ENCODE peak calls at places on chromosomes 2 and 18, in five cellular contexts. One of them, this sample, is unnamed.

GRCh38 chr2:102048465-102048864 is 56.7 kb downstream of the IL1R2 start:
- DNase-seq in HCT116: no peak
- DNase-seq in GM12878: no peak
- DNase-seq in K562: no peak
- DNase-seq in SK-N-SH: no peak
- DNase-seq in this sample: no peak

GRCh38 chr2:177161741-177162440 is 50.7 kb upstream of the HNRNPA3 start:
- DNase-seq in SK-N-SH: peak
- DNase-seq in K562: peak
- DNase-seq in GM12878: no peak
- DNase-seq in HCT116: no peak
- DNase-seq in this sample: no peak

GRCh38 chr2:64406407-64406774 is 47.6 kb upstream of the LGALSL start:
- DNase-seq in SK-N-SH: no peak
- DNase-seq in HCT116: no peak
- DNase-seq in K562: no peak
- DNase-seq in GM12878: no peak
- DNase-seq in this sample: peak

GRCh38 chr2:144517825-144518699 is 1.9 kb downstream of the ZEB2 start:
- DNase-seq in GM12878: no peak
- DNase-seq in SK-N-SH: no peak
- DNase-seq in HCT116: no peak
- DNase-seq in K562: no peak
- DNase-seq in this sample: no peak

GRCh38 chr2:3672861-3673670 is 15.1 kb downstream of the ALLC start:
- DNase-seq in SK-N-SH: peak
- DNase-seq in GM12878: no peak
- DNase-seq in HCT116: no peak
- DNase-seq in K562: no peak
- DNase-seq in this sample: no peak

GRCh38 chr2:120719471-120719870 is 16.2 kb upstream of the GLI2 start:
- DNase-seq in HCT116: no peak
- DNase-seq in GM12878: no peak
- DNase-seq in SK-N-SH: no peak
- DNase-seq in K562: no peak
- DNase-seq in this sample: no peak

GRCh38 chr2:112268547-112268946 is 6.8 kb upstream of the ZC3H6 start:
- DNase-seq in K562: no peak
- DNase-seq in SK-N-SH: no peak
- DNase-seq in GM12878: no peak
- DNase-seq in HCT116: no peak
- DNase-seq in this sample: no peak

GRCh38 chr2:84449711-84450110 is 9.4 kb downstream of the SUCLG1 start:
- DNase-seq in HCT116: no peak
- DNase-seq in K562: no peak
- DNase-seq in GM12878: no peak
- DNase-seq in SK-N-SH: no peak
- DNase-seq in this sample: no peak

GRCh38 chr18:54359233-54359632 is 1.5 kb downstream of the C18orf54 start:
- DNase-seq in GM12878: no peak
- DNase-seq in SK-N-SH: no peak
- DNase-seq in HCT116: no peak
- DNase-seq in K562: no peak
- DNase-seq in this sample: no peak

GRCh38 chr2:133360190-133360589 is 208.1 kb downstream of the NCKAP5 start:
- DNase-seq in SK-N-SH: no peak
- DNase-seq in K562: no peak
- DNase-seq in GM12878: peak
- DNase-seq in HCT116: no peak
- DNase-seq in this sample: no peak

GRCh38 chr2:37583867-37584266 is 87.6 kb downstream of the CDC42EP3 start:
- DNase-seq in HCT116: no peak
- DNase-seq in K562: no peak
- DNase-seq in SK-N-SH: no peak
- DNase-seq in GM12878: no peak
- DNase-seq in this sample: no peak

GRCh38 chr2:64751286-64752260 is 97.9 kb upstream of the SERTAD2 start:
- DNase-seq in K562: peak
- DNase-seq in HCT116: peak
- DNase-seq in SK-N-SH: peak
- DNase-seq in GM12878: no peak
- DNase-seq in this sample: peak

GRCh38 chr2:65557616-65558573 is 125.5 kb upstream of the SPRED2 start:
- DNase-seq in K562: no peak
- DNase-seq in HCT116: no peak
- DNase-seq in SK-N-SH: no peak
- DNase-seq in GM12878: no peak
- DNase-seq in this sample: no peak

GRCh38 chr2:240564571-240565266 is 3.6 kb upstream of the RNPEPL1 start:
- DNase-seq in HCT116: no peak
- DNase-seq in SK-N-SH: no peak
- DNase-seq in GM12878: no peak
- DNase-seq in K562: no peak
- DNase-seq in this sample: no peak

GRCh38 chr2:79512442-79513401 is at the start of gene CTNNA2:
- DNase-seq in SK-N-SH: peak
- DNase-seq in HCT116: no peak
- DNase-seq in GM12878: no peak
- DNase-seq in K562: peak
- DNase-seq in this sample: peak

GRCh38 chr18:12657048-12657848 is 659 bp downstream of the SPIRE1 start:
- DNase-seq in HCT116: no peak
- DNase-seq in GM12878: no peak
- DNase-seq in K562: peak
- DNase-seq in SK-N-SH: peak
- DNase-seq in this sample: no peak

GRCh38 chr2:16218651-16219050 is 278.3 kb downstream of the MYCN start:
- DNase-seq in HCT116: peak
- DNase-seq in SK-N-SH: peak
- DNase-seq in GM12878: no peak
- DNase-seq in K562: peak
- DNase-seq in this sample: peak

GRCh38 chr2:229431331-229431954 is 160.4 kb upstream of the PID1 start:
- DNase-seq in GM12878: no peak
- DNase-seq in K562: peak
- DNase-seq in HCT116: peak
- DNase-seq in SK-N-SH: peak
- DNase-seq in this sample: peak

GRCh38 chr18:49886891-49887764 is 73.8 kb upstream of the ACAA2 start:
- DNase-seq in GM12878: no peak
- DNase-seq in HCT116: peak
- DNase-seq in K562: no peak
- DNase-seq in SK-N-SH: no peak
- DNase-seq in this sample: no peak

GRCh38 chr2:140451324-140451723 is 1671.1 kb upstream of the NXPH2 start:
- DNase-seq in K562: no peak
- DNase-seq in HCT116: no peak
- DNase-seq in SK-N-SH: no peak
- DNase-seq in GM12878: no peak
- DNase-seq in this sample: no peak
- TF ChIP-seq ZBTB33 in K562: no peak
- TF ChIP-seq ZBTB33 in HCT116: no peak
- TF ChIP-seq ZBTB33 in SK-N-SH: no peak
- TF ChIP-seq ZBTB33 in GM12878: no peak
- TF ChIP-seq ZBTB33 in this sample: no peak

DNA sequence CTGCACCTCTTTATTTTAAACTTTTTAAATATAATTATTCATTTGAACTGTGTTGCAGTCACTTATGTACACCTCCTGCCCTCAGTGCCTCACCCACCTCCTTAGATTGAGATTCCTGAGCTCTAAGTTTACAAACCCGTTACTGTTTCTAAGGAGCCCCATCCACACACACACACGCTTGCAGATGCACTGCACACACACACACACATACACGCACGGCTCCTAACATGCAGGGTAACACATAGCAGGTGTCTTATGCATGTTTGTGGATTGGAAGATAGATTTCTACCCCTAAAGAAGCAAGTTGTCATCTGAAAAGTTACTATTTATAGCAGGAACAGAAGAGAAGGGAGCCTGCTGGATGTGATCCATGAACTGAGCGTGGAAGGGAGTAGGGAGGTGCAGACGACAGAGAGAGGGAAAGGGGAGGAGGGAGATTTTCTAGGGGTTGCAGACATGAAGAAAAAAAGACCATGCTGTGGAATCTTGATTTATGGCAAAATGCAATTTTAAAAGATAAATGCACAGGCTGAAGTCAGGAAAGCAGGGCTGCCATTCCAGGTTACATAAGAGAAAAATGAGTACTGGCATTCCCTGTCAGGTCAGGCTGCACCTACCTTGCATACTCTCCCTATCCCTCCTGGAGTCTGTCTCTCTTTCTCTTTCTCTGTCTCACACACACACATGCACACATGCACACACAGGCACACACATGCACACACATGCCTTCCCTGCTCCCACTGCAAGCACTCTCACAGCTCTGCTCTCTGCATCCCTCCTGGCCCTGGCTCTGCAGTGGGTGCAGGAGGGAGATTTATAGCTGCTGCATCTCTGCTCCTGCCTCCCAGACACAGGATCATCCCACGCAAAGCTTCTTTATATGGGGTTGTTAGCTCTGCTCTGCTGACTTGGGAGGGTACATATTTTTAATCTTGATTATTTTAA is 192.6 kb upstream of the MYT1L start:
- DNase-seq in SK-N-SH: no peak
- DNase-seq in K562: no peak
- DNase-seq in HCT116: no peak
- DNase-seq in GM12878: no peak
- DNase-seq in this sample: no peak
- TF ChIP-seq ZBTB33 in SK-N-SH: no peak
- TF ChIP-seq ZBTB33 in K562: no peak
- TF ChIP-seq ZBTB33 in HCT116: no peak
- TF ChIP-seq ZBTB33 in GM12878: no peak
- TF ChIP-seq ZBTB33 in this sample: no peak

GRCh38 chr2:226758886-226759660 is 40.5 kb downstream of the IRS1 start:
- DNase-seq in SK-N-SH: no peak
- DNase-seq in K562: no peak
- DNase-seq in GM12878: no peak
- DNase-seq in HCT116: peak
- DNase-seq in this sample: no peak

GRCh38 chr2:226759768-226760167 is 39.9 kb downstream of the IRS1 start:
- DNase-seq in K562: no peak
- DNase-seq in SK-N-SH: no peak
- DNase-seq in GM12878: no peak
- DNase-seq in HCT116: no peak
- DNase-seq in this sample: no peak

GRCh38 chr2:226761195-226761583 is 38.4 kb downstream of the IRS1 start:
- DNase-seq in GM12878: no peak
- DNase-seq in K562: no peak
- DNase-seq in HCT116: no peak
- DNase-seq in SK-N-SH: no peak
- DNase-seq in this sample: no peak

GRCh38 chr2:226763320-226763719 is 36.3 kb downstream of the IRS1 start:
- DNase-seq in K562: no peak
- DNase-seq in SK-N-SH: no peak
- DNase-seq in HCT116: no peak
- DNase-seq in GM12878: no peak
- DNase-seq in this sample: no peak

GRCh38 chr2:226760412-226761194 is 39.0 kb downstream of the IRS1 start:
- DNase-seq in K562: no peak
- DNase-seq in GM12878: no peak
- DNase-seq in SK-N-SH: no peak
- DNase-seq in HCT116: peak
- DNase-seq in this sample: peak
- TF ChIP-seq ZBTB33 in K562: no peak
- TF ChIP-seq ZBTB33 in GM12878: no peak
- TF ChIP-seq ZBTB33 in SK-N-SH: peak
- TF ChIP-seq ZBTB33 in HCT116: no peak
- TF ChIP-seq ZBTB33 in this sample: peak

GRCh38 chr2:150052457-150052856 is 435.0 kb downstream of the RND3 start:
- DNase-seq in K562: no peak
- DNase-seq in SK-N-SH: no peak
- DNase-seq in GM12878: no peak
- DNase-seq in HCT116: no peak
- DNase-seq in this sample: no peak

GRCh38 chr2:150051004-150051403 is 436.5 kb downstream of the RND3 start:
- DNase-seq in SK-N-SH: no peak
- DNase-seq in GM12878: no peak
- DNase-seq in HCT116: no peak
- DNase-seq in K562: no peak
- DNase-seq in this sample: no peak

GRCh38 chr2:150045601-150046000 is 441.9 kb downstream of the RND3 start:
- DNase-seq in K562: no peak
- DNase-seq in GM12878: no peak
- DNase-seq in SK-N-SH: no peak
- DNase-seq in HCT116: no peak
- DNase-seq in this sample: no peak

GRCh38 chr2:150046211-150046610 is 441.3 kb downstream of the RND3 start:
- DNase-seq in SK-N-SH: no peak
- DNase-seq in HCT116: no peak
- DNase-seq in GM12878: no peak
- DNase-seq in K562: no peak
- DNase-seq in this sample: no peak

DNA sequence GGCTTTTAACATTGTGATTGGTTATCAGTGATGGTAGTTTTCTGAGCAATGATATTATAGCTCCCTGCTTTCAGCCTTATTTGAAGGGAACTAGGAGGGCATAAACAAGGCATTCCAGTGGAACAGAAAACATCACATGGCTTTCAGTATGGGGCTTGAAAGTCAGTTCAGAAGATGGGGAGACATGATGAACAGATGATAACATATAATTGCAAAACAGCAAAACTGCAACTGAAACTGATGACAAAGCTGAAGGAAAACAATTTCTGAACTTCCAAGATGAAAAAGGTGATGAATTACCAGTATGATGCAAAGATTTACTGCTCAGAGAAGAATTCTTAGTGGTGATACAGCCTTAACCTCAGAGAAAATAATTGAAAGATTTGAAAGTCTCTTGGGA is 439.7 kb downstream of the RND3 start:
- DNase-seq in HCT116: no peak
- DNase-seq in GM12878: no peak
- DNase-seq in K562: no peak
- DNase-seq in SK-N-SH: no peak
- DNase-seq in this sample: no peak
- TF ChIP-seq ZBTB33 in HCT116: no peak
- TF ChIP-seq ZBTB33 in GM12878: no peak
- TF ChIP-seq ZBTB33 in K562: no peak
- TF ChIP-seq ZBTB33 in SK-N-SH: no peak
- TF ChIP-seq ZBTB33 in this sample: no peak

DNA sequence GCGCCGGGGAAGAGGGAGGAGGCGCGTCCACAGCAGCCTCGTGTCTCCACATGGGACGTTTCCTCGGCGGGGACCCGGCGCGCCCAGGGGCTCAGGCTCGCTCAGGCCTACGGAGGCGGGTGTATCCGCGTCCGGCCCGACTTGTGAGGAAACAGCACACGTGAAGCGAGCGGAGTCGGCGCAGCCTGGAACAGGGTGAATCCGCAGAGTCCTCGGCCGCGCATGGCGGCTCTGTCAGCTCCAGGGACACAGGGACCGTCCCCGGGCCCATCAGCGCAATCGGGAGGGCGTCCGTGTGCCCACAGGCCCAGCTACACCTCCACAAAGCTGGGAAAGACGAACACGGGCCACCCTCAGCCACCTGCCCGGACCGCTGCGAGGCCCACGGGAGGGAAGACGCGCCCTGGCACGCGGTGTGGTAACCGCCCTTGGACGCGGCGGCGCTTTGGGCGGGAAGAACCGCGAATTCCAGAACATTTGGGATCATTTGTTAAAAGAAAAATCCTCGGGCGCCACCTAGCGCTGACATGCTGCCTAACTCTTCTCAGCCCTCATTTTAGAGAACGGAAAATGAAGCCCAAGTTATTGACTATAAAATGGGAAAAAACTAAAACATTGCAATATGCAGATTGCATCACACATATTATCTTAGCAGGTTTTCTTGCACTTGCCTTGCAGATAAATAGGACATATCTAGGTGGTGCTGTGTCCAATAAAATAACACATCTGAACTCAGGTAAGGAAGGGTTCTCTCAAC is 40.4 kb downstream of the TMEM18 start:
- DNase-seq in HCT116: peak
- DNase-seq in SK-N-SH: peak
- DNase-seq in GM12878: no peak
- DNase-seq in K562: peak
- DNase-seq in this sample: peak
- TF ChIP-seq ZBTB33 in HCT116: no peak
- TF ChIP-seq ZBTB33 in SK-N-SH: no peak
- TF ChIP-seq ZBTB33 in GM12878: no peak
- TF ChIP-seq ZBTB33 in K562: peak
- TF ChIP-seq ZBTB33 in this sample: no peak

This sample was measured in HepG2.